ENCODE peak calls at places on chromosomes 5 and 9, in seven cellular contexts. P is GM23248, C is cardiac fibroblast, H is neural progenitor cell, F is esophagus muscularis mucosa, G is AG04450, S is aorta. E is an unnamed sample.

GRCh38 chr9:17491780-17492179 is 87.1 kb upstream of the SH3GL2 start:
- DNase-seq in G (no peak), S (no peak), C (no peak), F (no peak), P (no peak), H (no peak), E (no peak)

GRCh38 chr9:136713555-136713949 is 1.2 kb downstream of the DIPK1B start:
- DNase-seq in S (no peak), P (no peak), G (no peak), H (no peak), C (no peak), F (no peak), E (no peak)

GRCh38 chr5:143229426-143229895 is 174.0 kb downstream of the NR3C1 start:
- DNase-seq in G (no peak), F (no peak), S (no peak), H (peak), C (no peak), P (no peak), E (no peak)

GRCh38 chr5:55917402-55918096 is 66.4 kb downstream of the IL31RA start:
- DNase-seq in G (no peak), C (no peak), H (no peak), F (no peak), P (no peak), S (no peak), E (no peak)

GRCh38 chr5:177367981-177368960 is 10.5 kb downstream of the RGS14 start:
- DNase-seq in S (no peak), P (no peak), H (no peak), C (no peak), F (no peak), G (no peak), E (no peak)

GRCh38 chr5:33008751-33009418 is 297.8 kb downstream of the NPR3 start:
- DNase-seq in S (no peak), C (no peak), P (no peak), H (no peak), G (no peak), F (no peak), E (no peak)

GRCh38 chr5:175526691-175527090 is 48.3 kb downstream of the SFXN1 start:
- DNase-seq in P (no peak), C (no peak), H (no peak), F (no peak), G (no peak), S (no peak), E (no peak)

GRCh38 chr5:66100851-66101250 is 43.2 kb upstream of the SREK1 start:
- DNase-seq in S (no peak), P (no peak), G (no peak), H (no peak), F (no peak), C (no peak), E (no peak)

GRCh38 chr5:34957857-34958690 is 28.7 kb downstream of the DNAJC21 start:
- DNase-seq in S (no peak), C (peak), G (no peak), H (peak), F (no peak), P (peak), E (no peak)

GRCh38 chr9:112061152-112061740 is 113.9 kb downstream of the SUSD1 start:
- DNase-seq in C (peak), P (peak), G (peak), H (no peak), F (no peak), S (peak), E (peak)

DNA sequence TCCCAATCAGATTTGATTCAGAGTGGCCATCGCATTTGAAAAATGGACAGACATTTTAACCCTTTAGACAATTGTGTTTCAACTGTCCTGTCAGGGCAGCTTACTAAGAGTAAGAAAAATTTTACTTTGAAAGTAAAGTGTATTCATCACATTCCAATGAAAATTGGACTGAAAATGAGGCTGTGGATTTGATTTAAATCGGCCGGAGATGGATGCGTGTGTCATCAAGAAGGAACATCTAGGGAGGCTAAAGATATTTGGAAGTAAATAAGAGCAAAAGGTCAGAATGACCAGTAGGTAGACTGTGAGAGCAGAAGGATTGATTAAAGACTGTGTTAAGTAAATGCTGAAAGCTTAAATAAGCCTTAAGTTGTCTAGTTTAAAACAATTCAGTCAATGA is 1.5 kb downstream of the ZCCHC7 start:
- DNase-seq in P (peak), S (no peak), G (no peak), H (no peak), F (no peak), C (peak), E (no peak)
- H3K4me3 ChIP-seq in P (peak), S (no peak), G (peak), H (peak), F (peak), C (no peak), E (peak)

GRCh38 chr9:133959966-133960567 is 32.1 kb downstream of the VAV2 start:
- DNase-seq in C (no peak), G (no peak), S (peak), F (no peak), H (no peak), P (no peak), E (no peak)
- H3K4me3 ChIP-seq in C (no peak), G (no peak), S (no peak), F (no peak), H (no peak), P (no peak), E (no peak)

DNA sequence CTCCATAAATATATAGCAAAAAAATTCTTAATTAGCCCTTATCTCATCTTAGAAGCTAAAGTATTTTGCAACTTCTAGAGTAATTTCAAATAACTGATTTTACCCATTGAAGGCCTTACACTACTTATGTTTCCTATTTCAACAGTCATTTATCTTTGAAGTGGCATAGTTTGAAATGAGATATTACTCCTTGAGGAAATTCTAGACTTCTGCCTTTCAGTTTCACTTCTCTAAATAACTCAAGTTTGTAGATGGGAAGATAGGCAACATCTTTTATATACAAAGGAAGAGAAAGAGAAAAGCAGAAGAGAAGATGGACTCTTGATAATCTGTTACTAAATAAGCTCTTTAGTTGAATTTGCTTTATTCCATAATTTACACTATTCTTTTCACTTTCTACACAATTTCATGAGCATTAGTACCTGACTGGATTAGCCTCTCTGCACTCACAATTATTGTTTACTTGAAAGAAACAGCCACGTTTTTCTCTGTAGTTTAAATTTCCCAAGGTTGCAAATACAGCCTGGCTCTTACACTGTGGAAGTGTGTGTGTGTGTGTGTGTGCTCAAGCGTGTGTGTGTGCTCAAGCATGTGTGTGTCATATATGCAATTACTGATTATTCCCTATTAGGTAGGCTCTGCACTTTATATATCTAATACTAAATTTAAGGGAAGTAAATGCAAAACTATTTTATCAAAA is 60.6 kb upstream of the EMB start:
- DNase-seq in G (no peak), H (no peak), F (no peak), C (no peak), S (no peak), P (no peak), E (no peak)
- H3K4me3 ChIP-seq in G (no peak), H (no peak), F (no peak), C (no peak), S (no peak), P (no peak), E (no peak)

GRCh38 chr5:76391014-76391413 is 12.1 kb upstream of the IQGAP2 start:
- DNase-seq in C (no peak), H (no peak), P (no peak), S (no peak), F (no peak), G (no peak), E (no peak)
- H3K4me3 ChIP-seq in C (no peak), H (no peak), P (no peak), S (no peak), F (no peak), G (no peak), E (no peak)

GRCh38 chr5:73274870-73275756 is 102.1 kb downstream of the TMEM174 start:
- DNase-seq in S (no peak), F (no peak), C (no peak), P (peak), G (no peak), H (no peak), E (no peak)
- H3K4me3 ChIP-seq in S (no peak), F (peak), C (no peak), P (peak), G (no peak), H (no peak), E (no peak)

GRCh38 chr9:35555881-35556280 is 49.2 kb upstream of the TESK1 start:
- DNase-seq in H (no peak), G (no peak), C (no peak), F (no peak), S (no peak), P (no peak), E (no peak)
- H3K4me3 ChIP-seq in H (no peak), G (no peak), C (no peak), F (no peak), S (no peak), P (no peak), E (no peak)

GRCh38 chr9:91362212-91362611 is 494 bp upstream of the AUH start:
- DNase-seq in H (no peak), G (no peak), F (no peak), S (no peak), P (no peak), C (no peak), E (no peak)

GRCh38 chr9:91359734-91360470 is 1.8 kb downstream of the AUH start:
- DNase-seq in H (no peak), S (no peak), F (no peak), P (peak), G (no peak), C (no peak), E (no peak)

GRCh38 chr9:91360551-91361293 is 996 bp downstream of the AUH start:
- DNase-seq in H (peak), C (no peak), F (no peak), G (no peak), P (peak), S (no peak), E (no peak)

GRCh38 chr9:91361294-91362201 is at the start of gene AUH:
- DNase-seq in F (peak), C (peak), P (peak), S (peak), H (peak), G (no peak), E (peak)

GRCh38 chr9:91359083-91359482 is 2.6 kb downstream of the AUH start:
- DNase-seq in F (no peak), S (no peak), C (no peak), H (no peak), G (no peak), P (no peak), E (no peak)
- H3K4me3 ChIP-seq in F (no peak), S (no peak), C (no peak), H (no peak), G (no peak), P (no peak), E (no peak)